ENCODE peak calls at places on chromosomes 4 and X, in eight cellular contexts. One of them, this sample, is unnamed.
A peak's percentile ranks its signal among the peaks of the same experiment; 100 is the strongest.

GRCh38 chr4:173448919-173449641 is 50.2 kb upstream of the SCRG1 start:
- DNase-seq in ureter: no peak
- DNase-seq in stimulated activated CD4-positive, alpha-beta T cell treated with anti-CD3 and anti-CD28 coated beads, Interleukin-12 subunit alpha, Interleukin-12 subunit beta, amount 100 ng/mL, for 24 hours: no peak
- DNase-seq in midbrain: no peak
- DNase-seq in NCI-H460: no peak
- DNase-seq in Daoy: no peak
- DNase-seq in ELF-1: no peak
- DNase-seq in substantia nigra: no peak
- DNase-seq in this sample: no peak

GRCh38 chrX:103918050-103918449 is 44.4 kb upstream of the TMSB15B start:
- DNase-seq in ELF-1: peak; percentile 93
- DNase-seq in midbrain: peak; percentile 52
- DNase-seq in NCI-H460: peak; percentile 62
- DNase-seq in Daoy: peak; percentile 75
- DNase-seq in substantia nigra: peak; percentile 21
- DNase-seq in stimulated activated CD4-positive, alpha-beta T cell treated with anti-CD3 and anti-CD28 coated beads, Interleukin-12 subunit alpha, Interleukin-12 subunit beta, amount 100 ng/mL, for 24 hours: peak; percentile 32
- DNase-seq in ureter: peak; percentile 57
- DNase-seq in this sample: peak; percentile 59

GRCh38 chr4:128338634-128339355 is 51.2 kb upstream of the PGRMC2 start:
- DNase-seq in midbrain: no peak
- DNase-seq in ureter: no peak
- DNase-seq in stimulated activated CD4-positive, alpha-beta T cell treated with anti-CD3 and anti-CD28 coated beads, Interleukin-12 subunit alpha, Interleukin-12 subunit beta, amount 100 ng/mL, for 24 hours: no peak
- DNase-seq in Daoy: peak; percentile 78
- DNase-seq in NCI-H460: no peak
- DNase-seq in substantia nigra: no peak
- DNase-seq in ELF-1: no peak
- DNase-seq in this sample: no peak

GRCh38 chr4:92634891-92635290 is 331.1 kb downstream of the GRID2 start:
- DNase-seq in stimulated activated CD4-positive, alpha-beta T cell treated with anti-CD3 and anti-CD28 coated beads, Interleukin-12 subunit alpha, Interleukin-12 subunit beta, amount 100 ng/mL, for 24 hours: no peak
- DNase-seq in ELF-1: no peak
- DNase-seq in NCI-H460: no peak
- DNase-seq in Daoy: peak; percentile 0
- DNase-seq in ureter: no peak
- DNase-seq in substantia nigra: peak; percentile 4
- DNase-seq in midbrain: peak; percentile 34
- DNase-seq in this sample: no peak

GRCh38 chr4:24686866-24687672 is 102.7 kb upstream of the DHX15 start:
- DNase-seq in midbrain: peak; percentile 8
- DNase-seq in NCI-H460: peak; percentile 9
- DNase-seq in stimulated activated CD4-positive, alpha-beta T cell treated with anti-CD3 and anti-CD28 coated beads, Interleukin-12 subunit alpha, Interleukin-12 subunit beta, amount 100 ng/mL, for 24 hours: peak; percentile 17
- DNase-seq in substantia nigra: peak; percentile 48
- DNase-seq in ureter: no peak
- DNase-seq in ELF-1: peak; percentile 66
- DNase-seq in Daoy: peak; percentile 37
- DNase-seq in this sample: peak; percentile 54

GRCh38 chrX:103688949-103689348 is 2.5 kb upstream of the MORF4L2 start:
- DNase-seq in midbrain: peak; percentile 65
- DNase-seq in stimulated activated CD4-positive, alpha-beta T cell treated with anti-CD3 and anti-CD28 coated beads, Interleukin-12 subunit alpha, Interleukin-12 subunit beta, amount 100 ng/mL, for 24 hours: no peak
- DNase-seq in ELF-1: peak; percentile 8
- DNase-seq in ureter: no peak
- DNase-seq in NCI-H460: peak; percentile 39
- DNase-seq in Daoy: no peak
- DNase-seq in substantia nigra: no peak
- DNase-seq in this sample: no peak

GRCh38 chr4:82677327-82677726 is 115.5 kb upstream of the TMEM150C start:
- DNase-seq in ureter: no peak
- DNase-seq in Daoy: no peak
- DNase-seq in substantia nigra: no peak
- DNase-seq in midbrain: no peak
- DNase-seq in ELF-1: peak; percentile 13
- DNase-seq in stimulated activated CD4-positive, alpha-beta T cell treated with anti-CD3 and anti-CD28 coated beads, Interleukin-12 subunit alpha, Interleukin-12 subunit beta, amount 100 ng/mL, for 24 hours: no peak
- DNase-seq in NCI-H460: no peak
- DNase-seq in this sample: no peak

GRCh38 chrX:40108959-40109287 is 11.2 kb upstream of the BCOR start:
- DNase-seq in midbrain: peak; percentile 54
- DNase-seq in NCI-H460: peak; percentile 77
- DNase-seq in ELF-1: no peak
- DNase-seq in Daoy: peak; percentile 86
- DNase-seq in stimulated activated CD4-positive, alpha-beta T cell treated with anti-CD3 and anti-CD28 coated beads, Interleukin-12 subunit alpha, Interleukin-12 subunit beta, amount 100 ng/mL, for 24 hours: peak; percentile 52
- DNase-seq in substantia nigra: peak; percentile 52
- DNase-seq in ureter: peak; percentile 76
- DNase-seq in this sample: peak; percentile 79

GRCh38 chr4:2365054-2365912 is 53.2 kb downstream of the ZFYVE28 start:
- DNase-seq in Daoy: no peak
- DNase-seq in ureter: no peak
- DNase-seq in midbrain: no peak
- DNase-seq in NCI-H460: no peak
- DNase-seq in stimulated activated CD4-positive, alpha-beta T cell treated with anti-CD3 and anti-CD28 coated beads, Interleukin-12 subunit alpha, Interleukin-12 subunit beta, amount 100 ng/mL, for 24 hours: no peak
- DNase-seq in ELF-1: no peak
- DNase-seq in substantia nigra: no peak
- DNase-seq in this sample: no peak

GRCh38 chrX:16827225-16827624 is 41.0 kb downstream of the TXLNG start:
- DNase-seq in substantia nigra: no peak
- DNase-seq in NCI-H460: no peak
- DNase-seq in ELF-1: no peak
- DNase-seq in Daoy: peak; percentile 21
- DNase-seq in midbrain: no peak
- DNase-seq in stimulated activated CD4-positive, alpha-beta T cell treated with anti-CD3 and anti-CD28 coated beads, Interleukin-12 subunit alpha, Interleukin-12 subunit beta, amount 100 ng/mL, for 24 hours: no peak
- DNase-seq in ureter: no peak
- DNase-seq in this sample: no peak

GRCh38 chrX:15874672-15875071 is 20.1 kb upstream of the AP1S2 start:
- DNase-seq in ureter: no peak
- DNase-seq in NCI-H460: no peak
- DNase-seq in substantia nigra: no peak
- DNase-seq in ELF-1: no peak
- DNase-seq in Daoy: no peak
- DNase-seq in stimulated activated CD4-positive, alpha-beta T cell treated with anti-CD3 and anti-CD28 coated beads, Interleukin-12 subunit alpha, Interleukin-12 subunit beta, amount 100 ng/mL, for 24 hours: no peak
- DNase-seq in midbrain: no peak
- DNase-seq in this sample: no peak

GRCh38 chr4:26204911-26205368 is 115.9 kb upstream of the RBPJ start:
- DNase-seq in substantia nigra: peak; percentile 31
- DNase-seq in stimulated activated CD4-positive, alpha-beta T cell treated with anti-CD3 and anti-CD28 coated beads, Interleukin-12 subunit alpha, Interleukin-12 subunit beta, amount 100 ng/mL, for 24 hours: no peak
- DNase-seq in Daoy: no peak
- DNase-seq in midbrain: peak; percentile 39
- DNase-seq in NCI-H460: no peak
- DNase-seq in ELF-1: no peak
- DNase-seq in ureter: peak; percentile 49
- DNase-seq in this sample: no peak

GRCh38 chrX:74118503-74118902 is 185.5 kb upstream of the ZCCHC13 start:
- DNase-seq in substantia nigra: no peak
- DNase-seq in Daoy: peak; percentile 11
- DNase-seq in stimulated activated CD4-positive, alpha-beta T cell treated with anti-CD3 and anti-CD28 coated beads, Interleukin-12 subunit alpha, Interleukin-12 subunit beta, amount 100 ng/mL, for 24 hours: no peak
- DNase-seq in ureter: no peak
- DNase-seq in ELF-1: peak; percentile 92
- DNase-seq in midbrain: no peak
- DNase-seq in NCI-H460: no peak
- DNase-seq in this sample: no peak

GRCh38 chrX:21723814-21724213 is 34.1 kb downstream of the SMPX start:
- DNase-seq in NCI-H460: no peak
- DNase-seq in substantia nigra: no peak
- DNase-seq in stimulated activated CD4-positive, alpha-beta T cell treated with anti-CD3 and anti-CD28 coated beads, Interleukin-12 subunit alpha, Interleukin-12 subunit beta, amount 100 ng/mL, for 24 hours: no peak
- DNase-seq in midbrain: no peak
- DNase-seq in ureter: no peak
- DNase-seq in ELF-1: no peak
- DNase-seq in Daoy: no peak
- DNase-seq in this sample: no peak

GRCh38 chr4:22515888-22516541 is at the start of gene ADGRA3:
- DNase-seq in ELF-1: peak; percentile 78
- DNase-seq in ureter: peak; percentile 74
- DNase-seq in NCI-H460: peak; percentile 68
- DNase-seq in midbrain: peak; percentile 40
- DNase-seq in stimulated activated CD4-positive, alpha-beta T cell treated with anti-CD3 and anti-CD28 coated beads, Interleukin-12 subunit alpha, Interleukin-12 subunit beta, amount 100 ng/mL, for 24 hours: peak; percentile 43
- DNase-seq in Daoy: peak; percentile 85
- DNase-seq in substantia nigra: peak; percentile 56
- DNase-seq in this sample: peak; percentile 70

GRCh38 chr4:4387531-4388311 is 819 bp downstream of the NSG1 start:
- DNase-seq in Daoy: no peak
- DNase-seq in stimulated activated CD4-positive, alpha-beta T cell treated with anti-CD3 and anti-CD28 coated beads, Interleukin-12 subunit alpha, Interleukin-12 subunit beta, amount 100 ng/mL, for 24 hours: no peak
- DNase-seq in midbrain: no peak
- DNase-seq in NCI-H460: no peak
- DNase-seq in ELF-1: no peak
- DNase-seq in substantia nigra: no peak
- DNase-seq in ureter: no peak
- DNase-seq in this sample: no peak